ENCODE peak calls at places on chromosome 11, in seven cellular contexts. U, V, I, F, B, Z and W are unnamed samples.

GRCh38 chr11:31236052-31236652 is 133.4 kb downstream of the DCDC1 start:
- DNase-seq in U (peak), B (no peak), Z (no peak), I (no peak), F (no peak), V (no peak), W (peak)

GRCh38 chr11:75562836-75563484 is 907 bp downstream of the SERPINH1 start:
- DNase-seq in Z (peak), F (peak), B (no peak), I (no peak), V (no peak), U (no peak), W (peak)

GRCh38 chr11:11558352-11558751 is 63.5 kb downstream of the GALNT18 start:
- DNase-seq in V (no peak), F (no peak), Z (no peak), B (no peak), U (no peak), I (no peak), W (no peak)

GRCh38 chr11:9876331-9876730 is 212.5 kb downstream of the SWAP70 start:
- DNase-seq in V (no peak), B (no peak), U (no peak), F (peak), Z (no peak), I (no peak), W (no peak)

GRCh38 chr11:130217133-130217631 is 57.6 kb downstream of the ST14 start:
- DNase-seq in F (no peak), U (no peak), Z (no peak), B (no peak), I (no peak), V (no peak), W (no peak)

GRCh38 chr11:114821626-114822025 is 143.3 kb downstream of the NXPE2 start:
- DNase-seq in U (no peak), F (peak), I (no peak), B (no peak), V (no peak), Z (no peak), W (no peak)

GRCh38 chr11:33617672-33618362 is 82.8 kb downstream of the C11orf91 start:
- DNase-seq in I (no peak), V (no peak), F (no peak), Z (no peak), B (no peak), U (no peak), W (no peak)

GRCh38 chr11:134228625-134229024 is 4.2 kb downstream of the VPS26B start:
- DNase-seq in U (no peak), V (no peak), F (no peak), I (peak), Z (no peak), B (no peak), W (no peak)

GRCh38 chr11:65849366-65849765 is 8.6 kb downstream of the CFL1 start:
- DNase-seq in U (no peak), I (no peak), B (no peak), F (no peak), Z (peak), V (no peak), W (no peak)

GRCh38 chr11:66891849-66892660 is 35.2 kb downstream of the LRFN4 start:
- DNase-seq in U (peak), B (no peak), F (peak), I (peak), Z (no peak), V (peak), W (peak)

GRCh38 chr11:36362902-36363301 is 66.8 kb downstream of the PRR5L start:
- DNase-seq in U (no peak), V (no peak), F (no peak), Z (no peak), B (no peak), I (no peak), W (no peak)

GRCh38 chr11:9025101-9025850 is 21.5 kb upstream of the NRIP3 start:
- DNase-seq in F (no peak), I (no peak), Z (no peak), U (no peak), V (no peak), B (no peak), W (no peak)

GRCh38 chr11:100525635-100526034 is 161.5 kb upstream of the ARHGAP42 start:
- DNase-seq in I (no peak), U (peak), Z (no peak), V (no peak), B (no peak), F (peak), W (no peak)

GRCh38 chr11:121297872-121298271 is 5.3 kb downstream of the SC5D start:
- DNase-seq in B (no peak), V (no peak), U (no peak), F (no peak), I (no peak), Z (no peak), W (no peak)

GRCh38 chr11:86106916-86107315 is 38.0 kb upstream of the PICALM start:
- DNase-seq in B (no peak), V (no peak), F (no peak), Z (no peak), U (no peak), I (no peak), W (no peak)

GRCh38 chr11:87235366-87235765 is 197.6 kb downstream of the TMEM135 start:
- DNase-seq in I (no peak), U (no peak), F (no peak), Z (no peak), V (no peak), B (no peak), W (no peak)

GRCh38 chr11:2387266-2387982 is 10.3 kb downstream of the CD81 start:
- DNase-seq in I (no peak), U (no peak), V (no peak), B (no peak), Z (peak), F (no peak), W (no peak)

GRCh38 chr11:102800774-102801173 is 2.8 kb upstream of the MMP1 start:
- DNase-seq in U (no peak), Z (no peak), I (no peak), B (no peak), V (no peak), F (no peak), W (no peak)

GRCh38 chr11:125180413-125181305 is 16.1 kb downstream of the PKNOX2 start:
- DNase-seq in V (no peak), Z (no peak), F (no peak), I (no peak), U (no peak), B (no peak), W (no peak)

GRCh38 chr11:27412192-27412691 is 49.2 kb upstream of the CCDC34 start:
- DNase-seq in U (no peak), I (no peak), Z (no peak), V (no peak), F (peak), B (no peak), W (no peak)

GRCh38 chr11:57324154-57324885 is 432 bp downstream of the TNKS1BP1 start:
- DNase-seq in I (no peak), Z (peak), U (no peak), F (peak), B (no peak), V (no peak), W (peak)

GRCh38 chr11:60747359-60747873 is 9.3 kb upstream of the MS4A15 start:
- DNase-seq in B (no peak), U (no peak), Z (no peak), F (no peak), V (no peak), I (no peak), W (no peak)

GRCh38 chr11:93000511-93001476 is 31.3 kb downstream of the MTNR1B start:
- DNase-seq in V (peak), Z (peak), B (no peak), U (peak), F (peak), I (no peak), W (no peak)

GRCh38 chr11:15234796-15235195 is 120.1 kb downstream of the INSC start:
- DNase-seq in F (no peak), Z (no peak), I (no peak), V (no peak), B (no peak), U (no peak), W (no peak)
- TF ChIP-seq JUND in F (no peak), Z (no peak), I (no peak), V (no peak), B (no peak), U (no peak), W (no peak)

DNA sequence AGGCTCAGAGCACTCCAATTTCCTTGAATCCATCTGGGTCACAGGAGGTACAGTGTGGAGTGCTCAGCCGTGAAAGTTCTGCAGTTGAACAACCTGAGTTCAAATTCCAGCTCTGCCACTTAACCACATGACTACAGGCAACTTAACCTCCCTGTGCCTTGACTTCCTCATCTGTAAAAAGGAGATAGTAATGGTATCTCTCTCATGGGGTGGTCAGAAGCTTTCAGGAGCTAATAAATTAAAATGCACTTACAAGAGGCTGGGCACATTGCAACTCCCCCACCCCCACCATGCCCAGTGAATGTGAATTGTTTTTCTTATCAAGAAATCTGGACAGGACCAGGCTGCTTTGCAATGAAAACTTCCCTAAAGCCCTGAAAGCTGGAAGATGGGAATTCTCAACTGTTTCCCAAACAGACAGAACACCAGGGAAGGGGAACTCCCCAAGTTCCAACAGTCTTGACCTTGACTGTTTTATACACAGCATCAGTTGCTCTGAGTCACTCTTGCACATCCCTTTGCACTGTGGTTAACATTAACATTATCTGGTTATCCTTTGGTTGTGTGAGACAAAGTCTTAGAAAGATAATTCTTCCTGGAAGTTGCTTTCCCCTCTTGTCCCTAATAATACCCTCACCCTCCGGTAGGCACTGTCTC is 137.0 kb downstream of the SLC1A2 start:
- DNase-seq in Z (no peak), V (no peak), U (no peak), I (no peak), F (peak), B (no peak), W (no peak)
- TF ChIP-seq JUND in Z (peak), V (no peak), U (no peak), I (no peak), F (no peak), B (no peak), W (no peak)

GRCh38 chr11:64036081-64037026 is 623 bp downstream of the FLRT1 start:
- DNase-seq in B (no peak), V (no peak), I (no peak), F (peak), U (no peak), Z (peak), W (no peak)
- TF ChIP-seq JUND in B (no peak), V (no peak), I (no peak), F (no peak), U (no peak), Z (no peak), W (no peak)

DNA sequence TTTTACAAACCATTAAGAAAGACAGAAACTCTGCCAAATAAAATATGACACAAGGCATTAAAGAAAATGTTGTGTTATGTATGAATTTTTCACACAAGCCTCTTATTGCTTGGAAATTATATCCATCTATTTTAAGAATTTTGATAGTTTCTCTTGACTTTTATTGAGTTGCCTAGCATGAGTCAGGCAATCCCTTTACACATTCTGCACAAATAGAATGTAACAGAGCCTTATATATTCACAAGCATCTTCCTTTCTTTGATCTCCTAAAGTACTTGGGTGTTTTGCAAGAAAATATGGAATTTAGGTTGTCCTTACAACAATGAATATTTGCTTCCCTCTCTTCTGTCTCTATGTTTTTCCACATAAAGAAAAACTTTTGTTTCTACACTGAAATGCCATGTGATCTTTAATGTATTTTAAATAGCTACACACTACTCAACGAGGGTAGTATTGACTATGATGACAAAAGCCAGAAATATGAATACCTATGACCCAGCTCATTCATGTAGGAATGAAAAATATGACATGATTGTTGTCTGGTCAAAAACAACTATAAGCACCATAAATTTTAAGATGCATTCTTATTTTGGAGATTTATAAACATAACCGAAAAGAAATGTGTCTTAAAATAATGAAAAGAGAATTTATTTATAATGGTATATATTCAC is 398.8 kb downstream of the GUCY1A2 start:
- DNase-seq in V (no peak), U (no peak), F (no peak), I (no peak), B (no peak), Z (no peak), W (no peak)
- TF ChIP-seq JUND in V (no peak), U (no peak), F (no peak), I (no peak), B (no peak), Z (peak), W (no peak)

GRCh38 chr11:80255021-80255420 is 814.2 kb upstream of the TENM4 start:
- DNase-seq in F (no peak), V (no peak), U (no peak), Z (no peak), B (no peak), I (no peak), W (no peak)
- TF ChIP-seq JUND in F (no peak), V (no peak), U (no peak), Z (no peak), B (no peak), I (no peak), W (no peak)